ENCODE peak calls at places on chromosomes 6 and 20, in four cellular contexts. S, G, C and V are unnamed samples.

GRCh38 chr6:125658759-125659431 is 90.5 kb upstream of the HEY2 start:
- DNase-seq in S (no peak), G (no peak), C (no peak), V (no peak)

GRCh38 chr6:53159558-53159957 is 10.9 kb upstream of the GCM1 start:
- DNase-seq in S (no peak), G (no peak), C (no peak), V (no peak)

GRCh38 chr6:841569-841968 is 148.6 kb upstream of the EXOC2 start:
- DNase-seq in S (no peak), G (no peak), C (no peak), V (no peak)

GRCh38 chr6:108544586-108544985 is 16.1 kb upstream of the FOXO3 start:
- DNase-seq in S (no peak), G (no peak), C (no peak), V (no peak)

GRCh38 chr6:67045076-67045475 is 1338.0 kb upstream of the EYS start:
- DNase-seq in S (no peak), G (no peak), C (no peak), V (no peak)

GRCh38 chr6:12483712-12484111 is 193.6 kb downstream of the EDN1 start:
- DNase-seq in S (no peak), G (no peak), C (no peak), V (no peak)

GRCh38 chr6:132530293-132530974 is 7.6 kb upstream of the TAAR9 start:
- DNase-seq in S (peak), G (no peak), C (peak), V (peak)

GRCh38 chr6:71887006-71887743 is 825 bp downstream of the RIMS1 start:
- DNase-seq in S (peak), G (no peak), C (no peak), V (no peak)

GRCh38 chr6:85923013-85923430 is 280.3 kb upstream of the SYNCRIP start:
- DNase-seq in S (peak), G (no peak), C (no peak), V (no peak)

GRCh38 chr6:10759312-10759839 is 11.8 kb downstream of the TMEM14B start:
- DNase-seq in S (peak), G (no peak), C (no peak), V (no peak)

GRCh38 chr6:163720460-163721235 is 306.1 kb downstream of the QKI start:
- DNase-seq in S (no peak), G (no peak), C (no peak), V (no peak)

GRCh38 chr20:14673164-14673563 is 335.8 kb upstream of the FLRT3 start:
- DNase-seq in S (no peak), G (no peak), C (no peak), V (no peak)

GRCh38 chr6:32267035-32267434 is 43.2 kb upstream of the NOTCH4 start:
- DNase-seq in S (no peak), G (no peak), C (no peak), V (no peak)

GRCh38 chr20:25090492-25091429 is 8.8 kb upstream of the VSX1 start:
- DNase-seq in S (no peak), G (no peak), C (peak), V (peak)

GRCh38 chr6:117506180-117506835 is 23.8 kb downstream of the DCBLD1 start:
- DNase-seq in S (no peak), G (no peak), C (no peak), V (no peak)

GRCh38 chr20:62852841-62853240 is 8.8 kb downstream of the TCFL5 start:
- DNase-seq in S (no peak), G (no peak), C (no peak), V (no peak)

GRCh38 chr6:101391772-101392560 is 1.5 kb upstream of the GRIK2 start:
- DNase-seq in S (no peak), G (no peak), C (no peak), V (no peak)

DNA sequence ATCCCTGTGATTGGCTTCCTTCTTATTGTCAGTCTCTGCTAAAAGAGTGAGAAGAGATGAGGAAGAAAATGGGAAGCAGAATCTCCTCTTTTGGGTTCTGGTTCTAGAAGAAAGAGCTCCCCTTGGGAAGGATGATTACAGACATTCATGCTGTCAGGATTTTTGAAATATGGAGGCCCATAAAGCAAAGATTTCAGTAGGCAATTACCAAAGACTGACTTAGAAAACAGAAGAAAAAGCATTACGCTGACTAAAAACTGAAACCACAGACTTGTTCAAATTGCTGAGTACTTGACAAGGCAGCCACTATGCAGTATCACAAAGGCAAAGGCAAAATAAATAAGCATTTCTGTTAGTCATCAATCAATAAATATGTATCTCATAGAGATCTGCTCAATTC is 564.0 kb upstream of the MARCKS start:
- DNase-seq in S (no peak), G (no peak), C (no peak), V (no peak)
- TF ChIP-seq EP300 in S (no peak), G (no peak), C (no peak), V (no peak)

GRCh38 chr20:32792316-32792715 is 27.4 kb upstream of the MAPRE1 start:
- DNase-seq in S (no peak), G (no peak), C (no peak), V (no peak)

GRCh38 chr20:32793059-32793458 is 26.7 kb upstream of the MAPRE1 start:
- DNase-seq in S (no peak), G (no peak), C (no peak), V (no peak)

GRCh38 chr20:32790751-32791057 is 28.5 kb downstream of the DNMT3B start:
- DNase-seq in S (no peak), G (no peak), C (no peak), V (no peak)

GRCh38 chr20:32787168-32787567 is 25.0 kb downstream of the DNMT3B start:
- DNase-seq in S (no peak), G (no peak), C (no peak), V (no peak)

DNA sequence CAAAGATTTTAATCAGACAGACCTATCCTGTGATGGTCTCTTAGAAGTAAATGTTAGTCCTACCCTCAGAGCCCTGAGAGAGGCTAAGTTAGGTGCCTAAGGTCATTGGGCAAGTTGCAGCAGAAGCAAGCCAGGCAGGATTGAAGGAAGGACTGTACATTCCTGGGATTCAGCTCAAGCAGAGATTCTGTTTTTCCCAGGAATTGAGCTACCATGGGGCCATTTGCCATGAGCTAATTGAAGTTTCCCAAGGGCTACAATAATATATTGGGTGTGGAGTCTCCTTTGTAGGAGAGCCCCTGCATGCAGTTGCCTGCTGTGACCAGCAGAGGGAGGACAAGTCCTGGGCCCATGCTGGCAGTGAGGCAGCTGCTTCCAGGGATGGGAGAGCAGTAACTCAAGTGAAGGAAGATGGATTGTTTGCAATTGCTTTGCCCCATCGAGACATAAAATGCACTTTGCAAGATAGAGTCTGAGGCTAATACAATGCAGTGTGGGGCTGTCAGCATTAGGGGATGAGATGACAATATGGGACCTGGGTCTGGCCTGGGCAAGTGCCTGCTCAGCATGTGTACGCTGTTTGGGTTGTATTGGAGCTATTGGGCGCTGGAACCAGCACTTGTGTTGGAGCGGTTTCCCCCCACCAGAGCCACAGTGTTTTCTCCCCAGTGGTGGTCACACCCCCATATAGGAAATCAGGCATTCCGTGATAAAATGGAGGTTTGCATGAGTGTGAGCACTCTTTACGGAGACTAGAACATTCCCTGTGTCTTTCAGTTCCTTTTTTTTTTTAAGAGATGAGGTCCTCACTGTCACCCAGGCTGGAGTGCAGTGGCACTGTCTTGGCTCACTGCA is 27.9 kb downstream of the DNMT3B start:
- DNase-seq in S (peak), G (no peak), C (peak), V (peak)
- TF ChIP-seq POLR2AphosphoS5 in S (no peak), G (no peak), C (no peak), V (no peak)

DNA sequence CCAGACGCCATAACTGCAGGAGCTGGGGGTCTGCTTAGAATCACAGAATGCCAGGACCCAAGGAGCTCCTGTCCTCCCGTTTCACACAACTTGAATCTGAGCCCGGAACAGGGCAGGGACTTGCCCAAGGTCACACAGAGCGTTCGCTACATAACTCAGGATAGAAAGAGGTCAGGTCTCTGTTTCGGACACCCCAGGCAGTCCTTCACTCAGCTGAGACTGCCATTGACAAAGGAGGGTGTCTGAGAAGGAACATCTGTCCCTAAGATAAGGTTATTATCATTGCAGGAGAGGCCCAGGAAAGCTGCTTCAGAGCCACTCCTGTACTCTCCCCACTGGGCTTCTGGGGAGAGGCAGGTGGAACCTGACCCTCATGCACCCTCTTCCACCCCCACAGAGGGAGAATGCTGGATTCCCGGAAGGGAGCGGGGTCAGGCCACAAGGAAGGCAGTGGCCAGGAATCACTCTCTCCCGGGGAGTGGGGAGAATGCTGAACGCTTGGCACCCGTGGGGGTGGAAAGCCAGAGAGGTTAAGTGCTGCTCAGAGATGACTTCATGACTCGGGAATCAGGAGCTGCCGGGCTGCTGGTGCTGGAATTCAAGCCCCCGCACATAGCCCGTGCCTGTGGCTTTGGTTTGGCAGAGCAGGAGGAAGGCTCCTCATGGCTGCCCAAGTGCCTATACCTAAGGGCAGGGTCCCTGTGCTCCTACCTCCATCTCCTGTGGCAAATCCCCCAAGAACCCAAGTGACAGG is 10.7 kb downstream of the SDC4 start:
- DNase-seq in S (no peak), G (no peak), C (peak), V (peak)
- TF ChIP-seq EP300 in S (peak), G (no peak), C (peak), V (no peak)

DNA sequence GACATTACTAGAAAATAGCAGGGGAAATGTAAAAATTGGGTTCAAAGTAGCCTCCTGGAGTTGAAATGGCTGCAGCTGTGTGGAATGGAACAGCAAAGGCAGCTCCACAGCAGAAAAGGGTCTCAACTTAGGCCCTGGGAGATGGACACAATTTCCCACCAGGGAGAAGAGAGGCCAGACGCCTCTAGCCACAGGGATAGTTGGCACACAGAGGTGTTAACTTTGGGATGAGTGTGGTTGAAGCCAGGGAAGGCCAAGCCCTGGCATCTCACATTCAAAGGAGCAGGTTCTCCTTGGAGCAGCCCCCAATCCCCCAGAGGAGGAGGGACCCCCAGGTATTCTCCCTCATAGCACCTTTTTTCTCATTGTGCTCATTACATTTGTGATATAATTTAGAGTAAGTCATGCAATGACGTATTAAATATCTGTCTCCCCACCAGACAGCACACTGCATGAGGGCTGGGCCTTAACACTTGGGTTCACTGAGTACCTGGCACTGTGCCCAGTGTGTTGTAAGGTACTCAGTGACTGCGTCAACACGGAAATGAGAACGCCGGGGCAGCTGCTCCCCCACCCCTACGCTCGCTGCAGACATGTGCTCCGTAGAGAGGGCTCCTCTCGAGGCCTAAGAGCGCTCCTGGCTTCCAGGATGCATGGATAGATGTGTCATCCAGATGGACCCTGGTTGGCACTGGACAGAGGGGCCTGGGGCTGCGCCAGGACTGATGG is 76.0 kb upstream of the CD93 start:
- DNase-seq in S (no peak), G (peak), C (peak), V (peak)
- TF ChIP-seq POLR2AphosphoS5 in S (no peak), G (peak), C (peak), V (peak)

DNA sequence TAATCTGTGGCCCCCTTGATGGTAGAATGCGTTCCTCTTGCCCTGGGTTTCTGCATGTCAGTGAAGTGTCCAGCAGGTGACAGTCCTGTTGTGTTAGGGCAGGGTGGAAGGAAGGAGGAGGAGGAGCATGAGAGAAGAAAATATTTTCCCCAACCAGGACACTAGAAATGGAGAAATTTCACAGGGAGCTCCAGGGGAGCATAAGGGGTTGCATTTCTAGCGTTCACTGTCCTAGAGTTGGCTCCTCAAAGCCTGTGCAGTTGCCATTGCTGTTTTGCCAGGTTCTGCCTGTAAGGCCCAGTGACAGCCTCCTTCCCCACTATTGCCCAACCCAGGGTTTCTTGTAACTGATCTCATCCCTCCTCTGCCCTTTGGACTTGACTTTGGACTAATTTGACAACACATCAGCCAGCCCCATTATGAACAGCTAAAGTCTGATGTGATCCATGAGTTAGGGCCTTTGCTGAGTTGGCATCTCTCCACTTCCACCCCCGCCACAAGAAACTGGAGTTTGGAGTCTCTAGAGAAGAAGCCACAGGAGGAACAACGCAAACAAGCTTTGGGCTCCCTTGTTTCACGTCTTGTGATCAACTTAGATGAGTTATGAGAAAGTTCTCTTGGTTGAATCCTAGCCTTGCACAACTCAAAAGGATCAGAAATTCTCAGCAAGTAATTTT is 14.0 kb upstream of the FAM50B start:
- DNase-seq in S (no peak), G (peak), C (no peak), V (peak)
- TF ChIP-seq EP300 in S (no peak), G (no peak), C (no peak), V (no peak)

GRCh38 chr6:79385333-79385732 is 150.9 kb upstream of the HMGN3 start:
- DNase-seq in S (no peak), G (no peak), C (no peak), V (no peak)

GRCh38 chr6:79391511-79391910 is 145.7 kb downstream of the LCA5 start:
- DNase-seq in S (no peak), G (no peak), C (no peak), V (no peak)

GRCh38 chr6:79384845-79385244 is 150.4 kb upstream of the HMGN3 start:
- DNase-seq in S (no peak), G (no peak), C (peak), V (no peak)

DNA sequence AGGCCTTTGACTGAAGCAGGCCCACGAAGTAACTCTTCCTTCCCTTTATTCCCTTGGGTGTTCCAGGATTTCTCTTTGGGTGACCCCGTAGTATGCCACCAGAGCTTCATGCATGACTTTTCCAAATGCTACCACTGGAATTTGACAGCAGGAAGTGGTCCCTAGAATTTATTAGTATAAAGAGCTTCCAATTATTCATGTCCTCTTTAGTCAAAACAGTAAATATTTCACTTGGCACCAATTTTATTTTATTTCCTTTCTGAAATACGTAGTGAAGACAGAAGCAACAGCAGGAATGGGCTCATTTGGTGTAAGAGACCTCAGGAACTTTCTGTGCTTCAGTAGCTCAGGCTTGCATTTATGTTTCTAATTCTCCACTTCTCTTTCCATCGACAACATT is 151.3 kb downstream of the LCA5 start:
- DNase-seq in S (no peak), G (no peak), C (no peak), V (no peak)
- TF ChIP-seq POLR2AphosphoS5 in S (no peak), G (no peak), C (no peak), V (no peak)

GRCh38 chr20:44471481-44471882 is 4.2 kb upstream of the TTPAL start:
- DNase-seq in S (peak), G (no peak), C (no peak), V (no peak)
- TF ChIP-seq EP300 in S (no peak), G (no peak), C (no peak), V (no peak)